ENCODE peak calls at places on chromosomes 2 and 18, in four cellular contexts. N is GM23338, T is testis, G is cardiac fibroblast. D is an unnamed sample.

GRCh38 chr2:47267389-47268086 is 112.4 kb upstream of the STPG4 start:
- DNase-seq in N (no peak), T (no peak), G (no peak), D (no peak)

GRCh38 chr2:240230424-240230945 is 90.0 kb upstream of the OTOS start:
- DNase-seq in N (no peak), T (peak), G (no peak), D (no peak)

GRCh38 chr2:226187126-226187525 is 612.5 kb downstream of the IRS1 start:
- DNase-seq in N (no peak), T (no peak), G (peak), D (no peak)

GRCh38 chr2:110211938-110212858 is at the start of gene MTLN:
- DNase-seq in N (peak), T (peak), G (peak), D (peak)

GRCh38 chr18:69444221-69444620 is 43.5 kb downstream of the DOK6 start:
- DNase-seq in N (no peak), T (no peak), G (no peak), D (no peak)

GRCh38 chr2:84619784-84620371 is 103.6 kb downstream of the DNAH6 start:
- DNase-seq in N (no peak), T (no peak), G (no peak), D (no peak)

GRCh38 chr2:24231461-24231881 is 56.6 kb downstream of the FAM228A start:
- DNase-seq in N (no peak), T (peak), G (peak), D (no peak)

GRCh38 chr2:117068371-117068770 is 746.1 kb upstream of the DDX18 start:
- DNase-seq in N (no peak), T (no peak), G (no peak), D (no peak)

GRCh38 chr2:68362069-68362468 is 3.0 kb upstream of the PLEK start:
- DNase-seq in N (peak), T (peak), G (peak), D (peak)

GRCh38 chr2:179234658-179235240 is 29.9 kb downstream of the SESTD1 start:
- DNase-seq in N (no peak), T (peak), G (no peak), D (no peak)

GRCh38 chr2:7333189-7333588 is 416.0 kb downstream of the RNF144A start:
- DNase-seq in N (no peak), T (no peak), G (no peak), D (no peak)

GRCh38 chr2:101344173-101344572 is 35.7 kb upstream of the RNF149 start:
- DNase-seq in N (no peak), T (no peak), G (no peak), D (no peak)
- H3K4me3 ChIP-seq in N (no peak), T (no peak), G (no peak), D (no peak)

GRCh38 chr2:9896216-9896615 is 52.9 kb downstream of the TAF1B start:
- DNase-seq in N (no peak), T (no peak), G (no peak), D (no peak)
- H3K4me3 ChIP-seq in N (peak), T (no peak), G (no peak), D (no peak)

DNA sequence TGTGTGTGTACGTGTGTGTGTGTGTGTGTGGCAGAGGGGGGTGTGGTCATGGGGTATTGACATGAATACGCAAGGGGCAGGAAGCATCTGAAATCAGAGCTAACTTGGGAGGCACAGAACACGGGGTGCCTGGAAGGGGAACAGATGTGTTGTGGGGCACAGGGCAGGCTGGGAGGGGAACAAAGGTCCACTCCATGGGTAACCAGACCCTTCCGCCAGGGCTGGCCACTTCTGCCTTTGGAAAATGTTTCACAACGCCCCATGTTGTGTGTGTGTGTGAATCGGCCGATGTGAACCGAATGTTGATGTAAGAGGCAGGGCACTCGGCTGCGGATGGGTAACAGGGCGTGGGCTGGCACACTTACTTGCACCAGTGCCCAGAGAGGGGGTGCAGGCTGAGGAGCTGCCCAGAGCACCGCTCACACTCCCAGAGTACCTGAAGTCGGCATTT is at the start of gene SLC11A1:
- DNase-seq in N (no peak), T (peak), G (no peak), D (no peak)
- H3K4me3 ChIP-seq in N (no peak), T (no peak), G (no peak), D (no peak)

GRCh38 chr2:130837175-130837810 is 579 bp downstream of the ARHGEF4 start:
- DNase-seq in N (peak), T (no peak), G (no peak), D (peak)
- H3K4me3 ChIP-seq in N (peak), T (peak), G (no peak), D (peak)

DNA sequence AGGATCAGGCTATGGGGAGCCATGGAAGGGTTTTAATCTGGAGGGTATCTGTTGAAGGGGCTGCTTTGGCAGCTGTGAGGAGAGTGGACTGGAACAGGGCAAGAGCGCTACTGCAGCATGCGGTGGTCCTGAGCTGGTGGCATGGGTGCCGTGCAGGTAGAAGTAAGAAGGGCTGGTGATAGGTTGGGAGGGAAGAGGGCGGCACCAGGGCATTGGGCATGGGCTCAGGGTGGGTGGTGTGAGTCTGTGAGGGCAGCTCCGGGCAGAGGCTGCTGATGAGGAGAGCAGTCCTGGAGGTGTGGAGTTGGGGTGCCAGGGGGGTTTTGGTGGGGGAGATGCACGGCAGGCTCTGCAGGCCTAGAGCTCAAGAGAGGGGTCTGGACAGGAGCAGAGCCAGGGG is 2.1 kb downstream of the ACTG2 start:
- DNase-seq in N (no peak), T (no peak), G (no peak), D (no peak)
- H3K4me3 ChIP-seq in N (no peak), T (no peak), G (no peak), D (no peak)

GRCh38 chr18:75428490-75428889 is 987 bp upstream of the SMIM21 start:
- DNase-seq in N (no peak), T (no peak), G (no peak), D (no peak)
- H3K4me3 ChIP-seq in N (no peak), T (no peak), G (no peak), D (no peak)

D was measured in H7.